ENCODE peak calls at places on chromosomes 12 and 14, in six cellular contexts. X is astrocyte of the hippocampus, L is smooth muscle cell of the brain vasculature, O is nephron progenitor cell, D is occipital lobe, J is astrocyte of the spinal cord. M is an unnamed sample.

GRCh38 chr12:98352218-98352811 is 163.1 kb upstream of the TMPO start:
- DNase-seq in X (peak), L (no peak), J (peak), D (no peak), O (no peak), M (no peak)

GRCh38 chr12:14239935-14240872 is 125.3 kb upstream of the ATF7IP start:
- DNase-seq in J (no peak), L (no peak), O (peak), D (no peak), X (no peak), M (no peak)

GRCh38 chr12:6362383-6362782 is 13.0 kb downstream of the SCNN1A start:
- DNase-seq in L (no peak), O (no peak), J (no peak), D (no peak), X (no peak), M (no peak)

GRCh38 chr14:29709490-29709889 is 218.2 kb downstream of the PRKD1 start:
- DNase-seq in J (no peak), L (no peak), D (no peak), O (no peak), X (no peak), M (no peak)

GRCh38 chr14:102504302-102504950 is 5.2 kb downstream of the ANKRD9 start:
- DNase-seq in L (no peak), O (peak), D (no peak), X (no peak), J (no peak), M (no peak)

GRCh38 chr14:22432348-22432976 is 156.6 kb downstream of the DAD1 start:
- DNase-seq in O (no peak), J (peak), X (peak), D (no peak), L (peak), M (no peak)

GRCh38 chr12:115872212-115872611 is 405.3 kb downstream of the MED13L start:
- DNase-seq in L (no peak), J (no peak), X (no peak), D (no peak), O (no peak), M (no peak)

GRCh38 chr12:113793250-113793649 is 172.9 kb downstream of the RBM19 start:
- DNase-seq in L (no peak), X (no peak), J (no peak), D (no peak), O (no peak), M (no peak)

GRCh38 chr14:102991376-102991775 is 66.0 kb downstream of the CDC42BPB start:
- DNase-seq in D (no peak), L (no peak), O (no peak), X (no peak), J (no peak), M (no peak)

GRCh38 chr14:55454264-55455151 is 14.1 kb upstream of the TBPL2 start:
- DNase-seq in D (no peak), O (no peak), J (peak), L (no peak), X (peak), M (no peak)

GRCh38 chr12:74689071-74689655 is 151.5 kb downstream of the ATXN7L3B start:
- DNase-seq in D (no peak), J (peak), X (peak), O (no peak), L (peak), M (no peak)

GRCh38 chr14:67853207-67853606 is 33.6 kb downstream of the RAD51B start:
- DNase-seq in D (no peak), O (no peak), X (no peak), L (no peak), J (no peak), M (no peak)

GRCh38 chr12:65200007-65200665 is 30.8 kb downstream of the LEMD3 start:
- DNase-seq in L (no peak), J (peak), X (peak), O (no peak), D (no peak), M (no peak)

GRCh38 chr12:21607701-21608100 is 3.1 kb upstream of the GYS2 start:
- DNase-seq in J (peak), D (no peak), X (peak), O (no peak), L (no peak), M (no peak)

GRCh38 chr14:93792391-93792790 is 4.1 kb upstream of the PRIMA1 start:
- DNase-seq in O (no peak), L (no peak), X (no peak), J (no peak), D (no peak), M (no peak)

GRCh38 chr12:78095623-78096022 is 264.9 kb downstream of the NAV3 start:
- DNase-seq in J (no peak), D (no peak), L (no peak), X (no peak), O (no peak), M (no peak)

GRCh38 chr12:80553316-80553715 is 109.3 kb downstream of the PTPRQ start:
- DNase-seq in L (peak), O (no peak), X (peak), D (no peak), J (peak), M (no peak)

GRCh38 chr12:110661337-110661972 is 27.5 kb downstream of the HVCN1 start:
- DNase-seq in X (no peak), O (no peak), J (no peak), D (no peak), L (no peak), M (no peak)

GRCh38 chr12:12784116-12784515 is 1.3 kb upstream of the APOLD1 start:
- DNase-seq in X (no peak), D (no peak), L (no peak), O (no peak), J (no peak), M (no peak)

GRCh38 chr14:50835280-50835679 is 4.3 kb upstream of the NIN start:
- DNase-seq in J (no peak), D (no peak), O (no peak), L (no peak), X (no peak), M (no peak)

GRCh38 chr12:113253532-113254285 is 32.4 kb downstream of the TPCN1 start:
- DNase-seq in J (no peak), X (no peak), O (no peak), L (no peak), D (no peak), M (no peak)

M was measured in activated CD4-positive, CD25-positive, alpha-beta regulatory T cell.